ENCODE peak calls at places on chromosomes 5 and 9, in ten cellular contexts. One of them, this sample, is unnamed.

GRCh38 chr5:206406-206805 is 11.5 kb downstream of the CCDC127 start:
- DNase-seq in naive thymus-derived CD4-positive, alpha-beta T cell: no peak
- DNase-seq in WTC11: no peak
- DNase-seq in stimulated activated CD8-positive, alpha-beta memory T cell treated with anti-CD3 and anti-CD28 coated beads, Interleukin-7, amount 100 ng/mL, for 24 hours: no peak
- DNase-seq in SK-N-DZ: no peak
- DNase-seq in posterior vena cava: no peak
- DNase-seq in HCT116: no peak
- DNase-seq in tibial artery: no peak
- DNase-seq in RPMI7951: peak; percentile 31
- DNase-seq in stimulated activated CD4-positive, alpha-beta T cell treated with anti-CD3 and anti-CD28 coated beads, Interleukin-1b, Interleukin-23, amount 100 ng/mL, for 24 hours: no peak
- DNase-seq in this sample: no peak

GRCh38 chr5:19099195-19099594 is 888.8 kb downstream of the CDH18 start:
- DNase-seq in naive thymus-derived CD4-positive, alpha-beta T cell: no peak
- DNase-seq in WTC11: no peak
- DNase-seq in stimulated activated CD8-positive, alpha-beta memory T cell treated with anti-CD3 and anti-CD28 coated beads, Interleukin-7, amount 100 ng/mL, for 24 hours: no peak
- DNase-seq in SK-N-DZ: no peak
- DNase-seq in posterior vena cava: no peak
- DNase-seq in HCT116: no peak
- DNase-seq in tibial artery: no peak
- DNase-seq in RPMI7951: no peak
- DNase-seq in stimulated activated CD4-positive, alpha-beta T cell treated with anti-CD3 and anti-CD28 coated beads, Interleukin-1b, Interleukin-23, amount 100 ng/mL, for 24 hours: no peak
- DNase-seq in this sample: no peak

GRCh38 chr9:98453589-98454311 is 198.3 kb upstream of the TBC1D2 start:
- DNase-seq in naive thymus-derived CD4-positive, alpha-beta T cell: no peak
- DNase-seq in WTC11: no peak
- DNase-seq in stimulated activated CD8-positive, alpha-beta memory T cell treated with anti-CD3 and anti-CD28 coated beads, Interleukin-7, amount 100 ng/mL, for 24 hours: no peak
- DNase-seq in SK-N-DZ: no peak
- DNase-seq in posterior vena cava: no peak
- DNase-seq in HCT116: no peak
- DNase-seq in tibial artery: no peak
- DNase-seq in RPMI7951: no peak
- DNase-seq in stimulated activated CD4-positive, alpha-beta T cell treated with anti-CD3 and anti-CD28 coated beads, Interleukin-1b, Interleukin-23, amount 100 ng/mL, for 24 hours: no peak
- DNase-seq in this sample: no peak

GRCh38 chr5:114361724-114362196 is at the start of gene KCNN2:
- DNase-seq in naive thymus-derived CD4-positive, alpha-beta T cell: no peak
- DNase-seq in WTC11: peak; percentile 90
- DNase-seq in stimulated activated CD8-positive, alpha-beta memory T cell treated with anti-CD3 and anti-CD28 coated beads, Interleukin-7, amount 100 ng/mL, for 24 hours: no peak
- DNase-seq in SK-N-DZ: peak; percentile 96
- DNase-seq in posterior vena cava: peak; percentile 87
- DNase-seq in HCT116: no peak
- DNase-seq in tibial artery: no peak
- DNase-seq in RPMI7951: peak; percentile 1
- DNase-seq in stimulated activated CD4-positive, alpha-beta T cell treated with anti-CD3 and anti-CD28 coated beads, Interleukin-1b, Interleukin-23, amount 100 ng/mL, for 24 hours: no peak
- DNase-seq in this sample: peak; percentile 76

GRCh38 chr5:82521431-82522051 is 243.4 kb upstream of the RPS23 start:
- DNase-seq in naive thymus-derived CD4-positive, alpha-beta T cell: no peak
- DNase-seq in WTC11: no peak
- DNase-seq in stimulated activated CD8-positive, alpha-beta memory T cell treated with anti-CD3 and anti-CD28 coated beads, Interleukin-7, amount 100 ng/mL, for 24 hours: no peak
- DNase-seq in SK-N-DZ: no peak
- DNase-seq in posterior vena cava: no peak
- DNase-seq in HCT116: no peak
- DNase-seq in tibial artery: no peak
- DNase-seq in RPMI7951: no peak
- DNase-seq in stimulated activated CD4-positive, alpha-beta T cell treated with anti-CD3 and anti-CD28 coated beads, Interleukin-1b, Interleukin-23, amount 100 ng/mL, for 24 hours: no peak
- DNase-seq in this sample: no peak

GRCh38 chr5:173665326-173665725 is 48.9 kb upstream of the BOD1 start:
- DNase-seq in naive thymus-derived CD4-positive, alpha-beta T cell: no peak
- DNase-seq in WTC11: no peak
- DNase-seq in stimulated activated CD8-positive, alpha-beta memory T cell treated with anti-CD3 and anti-CD28 coated beads, Interleukin-7, amount 100 ng/mL, for 24 hours: no peak
- DNase-seq in SK-N-DZ: no peak
- DNase-seq in posterior vena cava: no peak
- DNase-seq in HCT116: no peak
- DNase-seq in tibial artery: no peak
- DNase-seq in RPMI7951: no peak
- DNase-seq in stimulated activated CD4-positive, alpha-beta T cell treated with anti-CD3 and anti-CD28 coated beads, Interleukin-1b, Interleukin-23, amount 100 ng/mL, for 24 hours: no peak
- DNase-seq in this sample: no peak

GRCh38 chr5:32170303-32171170 is 3.6 kb downstream of the GOLPH3 start:
- DNase-seq in naive thymus-derived CD4-positive, alpha-beta T cell: no peak
- DNase-seq in WTC11: no peak
- DNase-seq in stimulated activated CD8-positive, alpha-beta memory T cell treated with anti-CD3 and anti-CD28 coated beads, Interleukin-7, amount 100 ng/mL, for 24 hours: no peak
- DNase-seq in SK-N-DZ: no peak
- DNase-seq in posterior vena cava: no peak
- DNase-seq in HCT116: no peak
- DNase-seq in tibial artery: no peak
- DNase-seq in RPMI7951: peak; percentile 57
- DNase-seq in stimulated activated CD4-positive, alpha-beta T cell treated with anti-CD3 and anti-CD28 coated beads, Interleukin-1b, Interleukin-23, amount 100 ng/mL, for 24 hours: no peak
- DNase-seq in this sample: peak; percentile 97

GRCh38 chr9:86734762-86735161 is 212.5 kb downstream of the GAS1 start:
- DNase-seq in naive thymus-derived CD4-positive, alpha-beta T cell: no peak
- DNase-seq in WTC11: no peak
- DNase-seq in stimulated activated CD8-positive, alpha-beta memory T cell treated with anti-CD3 and anti-CD28 coated beads, Interleukin-7, amount 100 ng/mL, for 24 hours: no peak
- DNase-seq in SK-N-DZ: no peak
- DNase-seq in posterior vena cava: no peak
- DNase-seq in HCT116: no peak
- DNase-seq in tibial artery: no peak
- DNase-seq in RPMI7951: no peak
- DNase-seq in stimulated activated CD4-positive, alpha-beta T cell treated with anti-CD3 and anti-CD28 coated beads, Interleukin-1b, Interleukin-23, amount 100 ng/mL, for 24 hours: no peak
- DNase-seq in this sample: no peak

GRCh38 chr9:127065592-127065991 is 56.8 kb downstream of the ANGPTL2 start:
- DNase-seq in naive thymus-derived CD4-positive, alpha-beta T cell: no peak
- DNase-seq in WTC11: no peak
- DNase-seq in stimulated activated CD8-positive, alpha-beta memory T cell treated with anti-CD3 and anti-CD28 coated beads, Interleukin-7, amount 100 ng/mL, for 24 hours: no peak
- DNase-seq in SK-N-DZ: no peak
- DNase-seq in posterior vena cava: no peak
- DNase-seq in HCT116: no peak
- DNase-seq in tibial artery: no peak
- DNase-seq in RPMI7951: peak; percentile 40
- DNase-seq in stimulated activated CD4-positive, alpha-beta T cell treated with anti-CD3 and anti-CD28 coated beads, Interleukin-1b, Interleukin-23, amount 100 ng/mL, for 24 hours: no peak
- DNase-seq in this sample: no peak

GRCh38 chr9:90965141-90965910 is 163.7 kb downstream of the SYK start:
- DNase-seq in naive thymus-derived CD4-positive, alpha-beta T cell: no peak
- DNase-seq in WTC11: no peak
- DNase-seq in stimulated activated CD8-positive, alpha-beta memory T cell treated with anti-CD3 and anti-CD28 coated beads, Interleukin-7, amount 100 ng/mL, for 24 hours: no peak
- DNase-seq in SK-N-DZ: no peak
- DNase-seq in posterior vena cava: no peak
- DNase-seq in HCT116: no peak
- DNase-seq in tibial artery: no peak
- DNase-seq in RPMI7951: peak; percentile 32
- DNase-seq in stimulated activated CD4-positive, alpha-beta T cell treated with anti-CD3 and anti-CD28 coated beads, Interleukin-1b, Interleukin-23, amount 100 ng/mL, for 24 hours: no peak
- DNase-seq in this sample: no peak

GRCh38 chr5:79774171-79774854 is 84.7 kb downstream of the CMYA5 start:
- DNase-seq in naive thymus-derived CD4-positive, alpha-beta T cell: peak; percentile 1
- DNase-seq in WTC11: peak; percentile 83
- DNase-seq in stimulated activated CD8-positive, alpha-beta memory T cell treated with anti-CD3 and anti-CD28 coated beads, Interleukin-7, amount 100 ng/mL, for 24 hours: no peak
- DNase-seq in SK-N-DZ: peak; percentile 58
- DNase-seq in posterior vena cava: no peak
- DNase-seq in HCT116: peak; percentile 41
- DNase-seq in tibial artery: no peak
- DNase-seq in RPMI7951: peak; percentile 19
- DNase-seq in stimulated activated CD4-positive, alpha-beta T cell treated with anti-CD3 and anti-CD28 coated beads, Interleukin-1b, Interleukin-23, amount 100 ng/mL, for 24 hours: no peak
- DNase-seq in this sample: no peak

GRCh38 chr5:126965061-126965475 is 65.3 kb downstream of the MARCHF3 start:
- DNase-seq in naive thymus-derived CD4-positive, alpha-beta T cell: no peak
- DNase-seq in WTC11: no peak
- DNase-seq in stimulated activated CD8-positive, alpha-beta memory T cell treated with anti-CD3 and anti-CD28 coated beads, Interleukin-7, amount 100 ng/mL, for 24 hours: no peak
- DNase-seq in SK-N-DZ: no peak
- DNase-seq in posterior vena cava: no peak
- DNase-seq in HCT116: no peak
- DNase-seq in tibial artery: no peak
- DNase-seq in RPMI7951: peak; percentile 62
- DNase-seq in stimulated activated CD4-positive, alpha-beta T cell treated with anti-CD3 and anti-CD28 coated beads, Interleukin-1b, Interleukin-23, amount 100 ng/mL, for 24 hours: no peak
- DNase-seq in this sample: peak; percentile 31

GRCh38 chr9:116464987-116465571 is 222.0 kb upstream of the TRIM32 start:
- DNase-seq in naive thymus-derived CD4-positive, alpha-beta T cell: no peak
- DNase-seq in WTC11: no peak
- DNase-seq in stimulated activated CD8-positive, alpha-beta memory T cell treated with anti-CD3 and anti-CD28 coated beads, Interleukin-7, amount 100 ng/mL, for 24 hours: no peak
- DNase-seq in SK-N-DZ: no peak
- DNase-seq in posterior vena cava: no peak
- DNase-seq in HCT116: no peak
- DNase-seq in tibial artery: no peak
- DNase-seq in RPMI7951: no peak
- DNase-seq in stimulated activated CD4-positive, alpha-beta T cell treated with anti-CD3 and anti-CD28 coated beads, Interleukin-1b, Interleukin-23, amount 100 ng/mL, for 24 hours: no peak
- DNase-seq in this sample: no peak

This sample was measured in HFF-Myc.